ENCODE peak calls at places on chromosome 1, in four cellular contexts. C is activated CD4-positive, alpha-beta T cell treated with anti-CD3 and anti-CD28 coated beads, Interleukin-2, amount 50 U/mL, for 1 hour; I is HFF-Myc; Z is RPMI8226. D is an unnamed sample.

GRCh38 chr1:37947364-37947763 is 511 bp upstream of the INPP5B start:
- DNase-seq in I (no peak), C (no peak), Z (no peak), D (no peak)

GRCh38 chr1:84540759-84541158 is 33.5 kb downstream of the CTBS start:
- DNase-seq in Z (no peak), C (no peak), I (no peak), D (no peak)

GRCh38 chr1:218558411-218558810 is 213.3 kb downstream of the TGFB2 start:
- DNase-seq in C (no peak), I (no peak), Z (no peak), D (peak; percentile 82)

GRCh38 chr1:161738627-161739287 is 10.8 kb upstream of the DUSP12 start:
- DNase-seq in I (no peak), Z (peak; percentile 73), C (peak; percentile 12), D (peak; percentile 75)

GRCh38 chr1:233163696-233164095 is 131.8 kb downstream of the PCNX2 start:
- DNase-seq in I (no peak), Z (no peak), C (no peak), D (no peak)

GRCh38 chr1:84698151-84698651 is 7.9 kb upstream of the SSX2IP start:
- DNase-seq in I (peak; percentile 94), C (no peak), Z (no peak), D (peak; percentile 72)

GRCh38 chr1:11929849-11930248 is 3.6 kb upstream of the KIAA2013 start:
- DNase-seq in Z (peak; percentile 92), C (no peak), I (peak; percentile 88), D (peak; percentile 37)

GRCh38 chr1:242811092-242811840 is 286.8 kb upstream of the PLD5 start:
- DNase-seq in I (no peak), Z (no peak), C (no peak), D (no peak)

GRCh38 chr1:17559618-17560419 is 20.3 kb downstream of the ARHGEF10L start:
- DNase-seq in Z (no peak), C (no peak), I (no peak), D (no peak)

GRCh38 chr1:195105281-195105680 is 1503.0 kb downstream of the KCNT2 start:
- DNase-seq in Z (no peak), C (no peak), I (no peak), D (no peak)

GRCh38 chr1:241635556-241636179 is 4.5 kb downstream of the CHML start:
- DNase-seq in C (no peak), I (no peak), Z (no peak), D (no peak)

GRCh38 chr1:53381790-53382401 is 54.0 kb upstream of the LRP8 start:
- DNase-seq in Z (no peak), C (no peak), I (no peak), D (no peak)